ENCODE peak calls at places on chromosomes 12 and 14, in six cellular contexts. One of them, this sample, is unnamed.

GRCh38 chr14:34502826-34503225 is 36.7 kb downstream of the EAPP start:
- DNase-seq in HTR-8/SVneo: no peak
- DNase-seq in OCI-M1: no peak
- DNase-seq in omental fat pad: no peak
- DNase-seq in progenitor cell of endocrine pancreas: no peak
- DNase-seq in astrocyte of the cerebellum: no peak
- DNase-seq in this sample: no peak

GRCh38 chr12:76881152-76881551 is 2.3 kb upstream of the CSRP2 start:
- DNase-seq in HTR-8/SVneo: no peak
- DNase-seq in OCI-M1: no peak
- DNase-seq in omental fat pad: no peak
- DNase-seq in progenitor cell of endocrine pancreas: no peak
- DNase-seq in astrocyte of the cerebellum: no peak
- DNase-seq in this sample: no peak

GRCh38 chr12:49231881-49232650 is 32.8 kb upstream of the TUBA1C start:
- DNase-seq in HTR-8/SVneo: no peak
- DNase-seq in OCI-M1: peak
- DNase-seq in omental fat pad: no peak
- DNase-seq in progenitor cell of endocrine pancreas: no peak
- DNase-seq in astrocyte of the cerebellum: no peak
- DNase-seq in this sample: no peak

GRCh38 chr12:21615441-21615840 is 10.8 kb upstream of the GYS2 start:
- DNase-seq in HTR-8/SVneo: no peak
- DNase-seq in OCI-M1: peak
- DNase-seq in omental fat pad: no peak
- DNase-seq in progenitor cell of endocrine pancreas: no peak
- DNase-seq in astrocyte of the cerebellum: no peak
- DNase-seq in this sample: no peak

GRCh38 chr14:58239259-58240210 is 5.1 kb upstream of the PSMA3 start:
- DNase-seq in HTR-8/SVneo: peak
- DNase-seq in OCI-M1: peak
- DNase-seq in omental fat pad: peak
- DNase-seq in progenitor cell of endocrine pancreas: peak
- DNase-seq in astrocyte of the cerebellum: peak
- DNase-seq in this sample: peak

GRCh38 chr12:68641138-68641537 is 30.4 kb downstream of the RAP1B start:
- DNase-seq in HTR-8/SVneo: no peak
- DNase-seq in OCI-M1: no peak
- DNase-seq in omental fat pad: no peak
- DNase-seq in progenitor cell of endocrine pancreas: no peak
- DNase-seq in astrocyte of the cerebellum: no peak
- DNase-seq in this sample: no peak

GRCh38 chr14:97459180-97459579 is 662.0 kb downstream of the VRK1 start:
- DNase-seq in HTR-8/SVneo: no peak
- DNase-seq in OCI-M1: no peak
- DNase-seq in omental fat pad: no peak
- DNase-seq in progenitor cell of endocrine pancreas: no peak
- DNase-seq in astrocyte of the cerebellum: no peak
- DNase-seq in this sample: no peak

GRCh38 chr14:32480337-32480736 is 151.2 kb downstream of the AKAP6 start:
- DNase-seq in HTR-8/SVneo: no peak
- DNase-seq in OCI-M1: no peak
- DNase-seq in omental fat pad: no peak
- DNase-seq in progenitor cell of endocrine pancreas: no peak
- DNase-seq in astrocyte of the cerebellum: no peak
- DNase-seq in this sample: no peak

GRCh38 chr12:39230086-39230485 is 212.8 kb downstream of the KIF21A start:
- DNase-seq in HTR-8/SVneo: no peak
- DNase-seq in OCI-M1: no peak
- DNase-seq in omental fat pad: no peak
- DNase-seq in progenitor cell of endocrine pancreas: no peak
- DNase-seq in astrocyte of the cerebellum: no peak
- DNase-seq in this sample: no peak

GRCh38 chr14:35826218-35826951 is at the start of gene BRMS1L:
- DNase-seq in HTR-8/SVneo: peak
- DNase-seq in OCI-M1: peak
- DNase-seq in omental fat pad: peak
- DNase-seq in progenitor cell of endocrine pancreas: peak
- DNase-seq in astrocyte of the cerebellum: peak
- DNase-seq in this sample: peak

GRCh38 chr14:90383731-90384542 is 12.9 kb upstream of the CALM1 start:
- DNase-seq in HTR-8/SVneo: no peak
- DNase-seq in OCI-M1: peak
- DNase-seq in omental fat pad: peak
- DNase-seq in progenitor cell of endocrine pancreas: peak
- DNase-seq in astrocyte of the cerebellum: no peak
- DNase-seq in this sample: no peak

GRCh38 chr14:99035712-99036593 is 236.0 kb downstream of the BCL11B start:
- DNase-seq in HTR-8/SVneo: peak
- DNase-seq in OCI-M1: no peak
- DNase-seq in omental fat pad: peak
- DNase-seq in progenitor cell of endocrine pancreas: no peak
- DNase-seq in astrocyte of the cerebellum: peak
- DNase-seq in this sample: no peak

GRCh38 chr14:77620222-77620865 is 3.9 kb upstream of the SPTLC2 start:
- DNase-seq in HTR-8/SVneo: no peak
- DNase-seq in OCI-M1: no peak
- DNase-seq in omental fat pad: no peak
- DNase-seq in progenitor cell of endocrine pancreas: no peak
- DNase-seq in astrocyte of the cerebellum: no peak
- DNase-seq in this sample: no peak

This sample was measured in NCI-H460.